ENCODE peak calls at places on chromosomes 4 and X, in seven cellular contexts. A is T-helper 9 cell; V is activated CD8-positive, alpha-beta memory T cell treated with anti-CD3 and anti-CD28 coated beads, Interleukin-2, amount 50 U/mL, for 48 hours; E is HT-29; P is fibroblast of lung; T is cardiac muscle cell; I is colonic mucosa. U is an unnamed sample.

GRCh38 chrX:155127940-155128339 is 56.6 kb downstream of the BRCC3 start:
- DNase-seq in A (no peak), V (no peak), E (no peak), P (no peak), T (no peak), I (no peak), U (no peak)

GRCh38 chrX:30530591-30530990 is 47.0 kb downstream of the TASL start:
- DNase-seq in A (no peak), V (no peak), E (no peak), P (no peak), T (no peak), I (no peak), U (peak)

GRCh38 chr4:38243385-38244053 is 283.3 kb downstream of the PTTG2 start:
- DNase-seq in A (no peak), V (no peak), E (no peak), P (peak), T (peak), I (no peak), U (no peak)

GRCh38 chr4:67911128-67911527 is 27.3 kb upstream of the TMPRSS11D start:
- DNase-seq in A (no peak), V (no peak), E (no peak), P (no peak), T (no peak), I (no peak), U (no peak)

GRCh38 chr4:88672987-88673386 is 24.6 kb downstream of the NAP1L5 start:
- DNase-seq in A (no peak), V (no peak), E (peak), P (peak), T (peak), I (no peak), U (peak)

GRCh38 chr4:120088507-120088906 is 21.9 kb upstream of the MAD2L1 start:
- DNase-seq in A (no peak), V (no peak), E (no peak), P (no peak), T (no peak), I (no peak), U (no peak)

GRCh38 chr4:154361450-154361849 is 130.1 kb downstream of the DCHS2 start:
- DNase-seq in A (no peak), V (no peak), E (no peak), P (no peak), T (no peak), I (no peak), U (no peak)

GRCh38 chr4:40185830-40186664 is 10.8 kb upstream of the RHOH start:
- DNase-seq in A (no peak), V (no peak), E (no peak), P (peak), T (no peak), I (no peak), U (peak)

GRCh38 chr4:71415491-71415890 is 76.7 kb downstream of the SLC4A4 start:
- DNase-seq in A (no peak), V (no peak), E (no peak), P (peak), T (no peak), I (no peak), U (peak)

GRCh38 chr4:39660045-39660444 is 21.4 kb upstream of the SMIM14 start:
- DNase-seq in A (no peak), V (no peak), E (no peak), P (no peak), T (no peak), I (no peak), U (peak)

GRCh38 chrX:101370888-101371504 is 15.0 kb downstream of the BTK start:
- DNase-seq in A (no peak), V (no peak), E (no peak), P (no peak), T (no peak), I (no peak), U (no peak)

GRCh38 chr4:137267024-137267423 is 265.3 kb downstream of the PCDH18 start:
- DNase-seq in A (no peak), V (no peak), E (no peak), P (peak), T (no peak), I (no peak), U (peak)

GRCh38 chr4:77859256-77859655 is 3.4 kb upstream of the MRPL1 start:
- DNase-seq in A (no peak), V (no peak), E (no peak), P (no peak), T (no peak), I (no peak), U (no peak)

GRCh38 chr4:183097251-183098079 is 1.6 kb upstream of the WWC2 start:
- DNase-seq in A (peak), V (no peak), E (no peak), P (no peak), T (no peak), I (peak), U (no peak)

GRCh38 chrX:41333744-41333993 is 293 bp upstream of the DDX3X start:
- DNase-seq in A (no peak), V (no peak), E (no peak), P (peak), T (peak), I (no peak), U (peak)

GRCh38 chrX:13103111-13103913 is 58.9 kb upstream of the FAM9C start:
- DNase-seq in A (no peak), V (no peak), E (no peak), P (no peak), T (no peak), I (no peak), U (peak)

GRCh38 chrX:18290200-18290599 is 64.3 kb downstream of the SCML2 start:
- DNase-seq in A (no peak), V (no peak), E (no peak), P (no peak), T (no peak), I (no peak), U (no peak)

GRCh38 chr4:140057693-140058092 is 96.3 kb downstream of the MAML3 start:
- DNase-seq in A (no peak), V (no peak), E (no peak), P (no peak), T (no peak), I (no peak), U (no peak)

GRCh38 chr4:94970650-94971049 is 212.9 kb downstream of the BMPR1B start:
- DNase-seq in A (no peak), V (no peak), E (no peak), P (no peak), T (no peak), I (no peak), U (no peak)

GRCh38 chr4:118732591-118733330 is 47.6 kb downstream of the METTL14 start:
- DNase-seq in A (no peak), V (no peak), E (no peak), P (peak), T (no peak), I (no peak), U (peak)

GRCh38 chr4:161404346-161405110 is 759.3 kb downstream of the FSTL5 start:
- DNase-seq in A (no peak), V (no peak), E (no peak), P (peak), T (no peak), I (no peak), U (peak)

GRCh38 chr4:74969507-74970474 is 36.9 kb downstream of the PARM1 start:
- DNase-seq in A (no peak), V (no peak), E (no peak), P (no peak), T (peak), I (no peak), U (no peak)

GRCh38 chrX:115665122-115665521 is 104.1 kb downstream of the PLS3 start:
- DNase-seq in A (no peak), V (no peak), E (no peak), P (no peak), T (no peak), I (no peak), U (no peak)

GRCh38 chr4:86493460-86493859 is 100.7 kb upstream of the PTPN13 start:
- DNase-seq in A (no peak), V (no peak), E (no peak), P (peak), T (no peak), I (no peak), U (no peak)

GRCh38 chrX:47191331-47191730 is 2.3 kb upstream of the UBA1 start:
- DNase-seq in A (peak), V (peak), E (peak), P (no peak), T (peak), I (peak), U (peak)